ENCODE peak calls at places on chromosomes 16 and 17, in eight cellular contexts. One of them, this sample, is unnamed.

GRCh38 chr16:2770057-2770780 is 6.9 kb downstream of the ELOB start:
- DNase-seq in IMR-90: no peak
- DNase-seq in stimulated activated CD8-positive, alpha-beta memory T cell treated with anti-CD3 and anti-CD28 coated beads, Interleukin-2, amount 100 ng/mL, for 48 hours: no peak
- DNase-seq in AG04450: no peak
- DNase-seq in neural progenitor cell: no peak
- DNase-seq in C1 segment of cervical spinal cord: no peak
- DNase-seq in adrenal gland: no peak
- DNase-seq in stimulated activated CD4-positive, alpha-beta T cell treated with anti-CD3 and anti-CD28 coated beads, Interleukin-12 subunit alpha, Interleukin-12 subunit beta, amount 100 ng/mL, for 24 hours: no peak
- DNase-seq in this sample: no peak

GRCh38 chr17:7897773-7898172 is 9.2 kb downstream of the CHD3 start:
- DNase-seq in adrenal gland: peak; percentile 16
- DNase-seq in stimulated activated CD4-positive, alpha-beta T cell treated with anti-CD3 and anti-CD28 coated beads, Interleukin-12 subunit alpha, Interleukin-12 subunit beta, amount 100 ng/mL, for 24 hours: no peak
- DNase-seq in stimulated activated CD8-positive, alpha-beta memory T cell treated with anti-CD3 and anti-CD28 coated beads, Interleukin-2, amount 100 ng/mL, for 48 hours: no peak
- DNase-seq in AG04450: no peak
- DNase-seq in C1 segment of cervical spinal cord: no peak
- DNase-seq in neural progenitor cell: no peak
- DNase-seq in IMR-90: peak; percentile 77
- DNase-seq in this sample: no peak

GRCh38 chr16:55282441-55282840 is 41.6 kb upstream of the IRX6 start:
- DNase-seq in C1 segment of cervical spinal cord: no peak
- DNase-seq in stimulated activated CD8-positive, alpha-beta memory T cell treated with anti-CD3 and anti-CD28 coated beads, Interleukin-2, amount 100 ng/mL, for 48 hours: no peak
- DNase-seq in adrenal gland: no peak
- DNase-seq in neural progenitor cell: no peak
- DNase-seq in IMR-90: no peak
- DNase-seq in AG04450: no peak
- DNase-seq in stimulated activated CD4-positive, alpha-beta T cell treated with anti-CD3 and anti-CD28 coated beads, Interleukin-12 subunit alpha, Interleukin-12 subunit beta, amount 100 ng/mL, for 24 hours: no peak
- DNase-seq in this sample: no peak

GRCh38 chr16:30813821-30814189 is 26.8 kb upstream of the ZNF629 start:
- DNase-seq in C1 segment of cervical spinal cord: no peak
- DNase-seq in AG04450: no peak
- DNase-seq in stimulated activated CD8-positive, alpha-beta memory T cell treated with anti-CD3 and anti-CD28 coated beads, Interleukin-2, amount 100 ng/mL, for 48 hours: no peak
- DNase-seq in adrenal gland: no peak
- DNase-seq in IMR-90: no peak
- DNase-seq in stimulated activated CD4-positive, alpha-beta T cell treated with anti-CD3 and anti-CD28 coated beads, Interleukin-12 subunit alpha, Interleukin-12 subunit beta, amount 100 ng/mL, for 24 hours: no peak
- DNase-seq in neural progenitor cell: no peak
- DNase-seq in this sample: no peak

GRCh38 chr17:73753751-73754496 is 109.7 kb upstream of the SDK2 start:
- DNase-seq in stimulated activated CD4-positive, alpha-beta T cell treated with anti-CD3 and anti-CD28 coated beads, Interleukin-12 subunit alpha, Interleukin-12 subunit beta, amount 100 ng/mL, for 24 hours: no peak
- DNase-seq in C1 segment of cervical spinal cord: no peak
- DNase-seq in IMR-90: no peak
- DNase-seq in stimulated activated CD8-positive, alpha-beta memory T cell treated with anti-CD3 and anti-CD28 coated beads, Interleukin-2, amount 100 ng/mL, for 48 hours: no peak
- DNase-seq in adrenal gland: no peak
- DNase-seq in neural progenitor cell: no peak
- DNase-seq in AG04450: no peak
- DNase-seq in this sample: no peak

GRCh38 chr17:69117855-69118758 is 23.6 kb downstream of the ABCA6 start:
- DNase-seq in stimulated activated CD4-positive, alpha-beta T cell treated with anti-CD3 and anti-CD28 coated beads, Interleukin-12 subunit alpha, Interleukin-12 subunit beta, amount 100 ng/mL, for 24 hours: no peak
- DNase-seq in AG04450: no peak
- DNase-seq in IMR-90: no peak
- DNase-seq in adrenal gland: no peak
- DNase-seq in C1 segment of cervical spinal cord: no peak
- DNase-seq in stimulated activated CD8-positive, alpha-beta memory T cell treated with anti-CD3 and anti-CD28 coated beads, Interleukin-2, amount 100 ng/mL, for 48 hours: no peak
- DNase-seq in neural progenitor cell: no peak
- DNase-seq in this sample: no peak

GRCh38 chr17:49315974-49316570 is 46.0 kb downstream of the ZNF652 start:
- DNase-seq in IMR-90: peak; percentile 27
- DNase-seq in C1 segment of cervical spinal cord: no peak
- DNase-seq in neural progenitor cell: no peak
- DNase-seq in stimulated activated CD8-positive, alpha-beta memory T cell treated with anti-CD3 and anti-CD28 coated beads, Interleukin-2, amount 100 ng/mL, for 48 hours: no peak
- DNase-seq in adrenal gland: no peak
- DNase-seq in AG04450: no peak
- DNase-seq in stimulated activated CD4-positive, alpha-beta T cell treated with anti-CD3 and anti-CD28 coated beads, Interleukin-12 subunit alpha, Interleukin-12 subunit beta, amount 100 ng/mL, for 24 hours: no peak
- DNase-seq in this sample: no peak

GRCh38 chr17:3732171-3732570 is 8.5 kb downstream of the HASPIN start:
- DNase-seq in IMR-90: peak; percentile 20
- DNase-seq in stimulated activated CD4-positive, alpha-beta T cell treated with anti-CD3 and anti-CD28 coated beads, Interleukin-12 subunit alpha, Interleukin-12 subunit beta, amount 100 ng/mL, for 24 hours: no peak
- DNase-seq in stimulated activated CD8-positive, alpha-beta memory T cell treated with anti-CD3 and anti-CD28 coated beads, Interleukin-2, amount 100 ng/mL, for 48 hours: no peak
- DNase-seq in AG04450: no peak
- DNase-seq in adrenal gland: no peak
- DNase-seq in neural progenitor cell: no peak
- DNase-seq in C1 segment of cervical spinal cord: no peak
- DNase-seq in this sample: no peak

GRCh38 chr17:73465130-73465529 is 153.3 kb upstream of the CDC42EP4 start:
- DNase-seq in IMR-90: no peak
- DNase-seq in neural progenitor cell: no peak
- DNase-seq in adrenal gland: no peak
- DNase-seq in C1 segment of cervical spinal cord: no peak
- DNase-seq in stimulated activated CD4-positive, alpha-beta T cell treated with anti-CD3 and anti-CD28 coated beads, Interleukin-12 subunit alpha, Interleukin-12 subunit beta, amount 100 ng/mL, for 24 hours: no peak
- DNase-seq in AG04450: no peak
- DNase-seq in stimulated activated CD8-positive, alpha-beta memory T cell treated with anti-CD3 and anti-CD28 coated beads, Interleukin-2, amount 100 ng/mL, for 48 hours: no peak
- DNase-seq in this sample: no peak

GRCh38 chr17:46009681-46010596 is 10.9 kb downstream of the STH start:
- DNase-seq in adrenal gland: no peak
- DNase-seq in IMR-90: peak; percentile 62
- DNase-seq in neural progenitor cell: no peak
- DNase-seq in AG04450: no peak
- DNase-seq in stimulated activated CD8-positive, alpha-beta memory T cell treated with anti-CD3 and anti-CD28 coated beads, Interleukin-2, amount 100 ng/mL, for 48 hours: no peak
- DNase-seq in C1 segment of cervical spinal cord: no peak
- DNase-seq in stimulated activated CD4-positive, alpha-beta T cell treated with anti-CD3 and anti-CD28 coated beads, Interleukin-12 subunit alpha, Interleukin-12 subunit beta, amount 100 ng/mL, for 24 hours: no peak
- DNase-seq in this sample: no peak

GRCh38 chr17:82370471-82371332 is 863 bp upstream of the UTS2R start:
- DNase-seq in stimulated activated CD8-positive, alpha-beta memory T cell treated with anti-CD3 and anti-CD28 coated beads, Interleukin-2, amount 100 ng/mL, for 48 hours: no peak
- DNase-seq in C1 segment of cervical spinal cord: no peak
- DNase-seq in adrenal gland: no peak
- DNase-seq in AG04450: no peak
- DNase-seq in stimulated activated CD4-positive, alpha-beta T cell treated with anti-CD3 and anti-CD28 coated beads, Interleukin-12 subunit alpha, Interleukin-12 subunit beta, amount 100 ng/mL, for 24 hours: peak; percentile 19
- DNase-seq in neural progenitor cell: no peak
- DNase-seq in IMR-90: no peak
- DNase-seq in this sample: no peak